ENCODE peak calls at places on chromosome 2, in eight cellular contexts. U is sigmoid colon; G is H9; B is NT2/D1; E is CD8-positive, alpha-beta T cell; O is ascending aorta; C is CD4-positive, alpha-beta memory T cell; T is left ventricle myocardium inferior. X is an unnamed sample.

GRCh38 chr2:217551229-217551909 is 451.4 kb downstream of the TNS1 start:
- DNase-seq in U (no peak), G (peak; percentile 51), B (peak; percentile 57), E (no peak), O (no peak), C (no peak), T (no peak), X (no peak)

GRCh38 chr2:68806511-68807109 is 64.6 kb downstream of the BMP10 start:
- DNase-seq in U (no peak), G (no peak), B (no peak), E (no peak), O (no peak), C (no peak), T (no peak), X (no peak)

GRCh38 chr2:47653909-47654789 is 128.8 kb upstream of the MSH6 start:
- DNase-seq in U (no peak), G (peak; percentile 71), B (no peak), E (no peak), O (no peak), C (no peak), T (no peak), X (no peak)

GRCh38 chr2:115413796-115414195 is 971.4 kb downstream of the DPP10 start:
- DNase-seq in U (no peak), G (no peak), B (no peak), E (no peak), O (no peak), C (no peak), T (no peak), X (no peak)

GRCh38 chr2:191501390-191502168 is 176.4 kb upstream of the NABP1 start:
- DNase-seq in U (no peak), G (no peak), B (no peak), E (no peak), O (no peak), C (no peak), T (no peak), X (no peak)

GRCh38 chr2:96423866-96424265 is 81.3 kb downstream of the NEURL3 start:
- DNase-seq in U (no peak), G (no peak), B (no peak), E (no peak), O (no peak), C (no peak), T (no peak), X (no peak)

GRCh38 chr2:232575404-232575746 is 24.9 kb downstream of the EIF4E2 start:
- DNase-seq in U (no peak), G (no peak), B (no peak), E (no peak), O (no peak), C (no peak), T (no peak), X (no peak)

GRCh38 chr2:133733856-133734255 is 165.6 kb upstream of the NCKAP5 start:
- DNase-seq in U (no peak), G (no peak), B (no peak), E (no peak), O (no peak), C (no peak), T (no peak), X (no peak)

GRCh38 chr2:67867735-67868134 is 195.1 kb downstream of the C1D start:
- DNase-seq in U (no peak), G (no peak), B (no peak), E (no peak), O (no peak), C (no peak), T (no peak), X (no peak)

GRCh38 chr2:189163889-189164288 is 15.7 kb downstream of the COL5A2 start:
- DNase-seq in U (no peak), G (no peak), B (no peak), E (no peak), O (no peak), C (no peak), T (no peak), X (no peak)

GRCh38 chr2:86185517-86186212 is 9.6 kb downstream of the IMMT start:
- DNase-seq in U (no peak), G (no peak), B (no peak), E (no peak), O (no peak), C (peak; percentile 68), T (no peak), X (no peak)
- H3K9me3 ChIP-seq in U (no peaks in the 10 kb centered on the region), G (no peaks in the 10 kb centered on the region), B (no peaks in the 10 kb centered on the region), E (no peaks in the 10 kb centered on the region), O (no peaks in the 10 kb centered on the region), C (no peaks in the 10 kb centered on the region), T (no peaks in the 10 kb centered on the region), X (no peaks in the 10 kb centered on the region)

GRCh38 chr2:220849433-220849832 is 722.7 kb downstream of the EPHA4 start:
- DNase-seq in U (no peak), G (no peak), B (no peak), E (no peak), O (no peak), C (no peak), T (no peak), X (no peak)
- H3K9me3 ChIP-seq in U (no peaks in the 10 kb centered on the region), G (no peaks in the 10 kb centered on the region), B (no peaks in the 10 kb centered on the region), E (no peaks in the 10 kb centered on the region), O (no peaks in the 10 kb centered on the region), C (no peaks in the 10 kb centered on the region), T (no peaks in the 10 kb centered on the region), X (no peaks in the 10 kb centered on the region)

GRCh38 chr2:229226372-229226771 is 44.7 kb downstream of the PID1 start:
- DNase-seq in U (peak; percentile 82), G (no peak), B (no peak), E (no peak), O (no peak), C (no peak), T (peak; percentile 47), X (no peak)
- H3K9me3 ChIP-seq in U (no peaks in the 10 kb centered on the region), G (no peaks in the 10 kb centered on the region), B (no peaks in the 10 kb centered on the region), E (no peaks in the 10 kb centered on the region), O (no peaks in the 10 kb centered on the region), C (no peaks in the 10 kb centered on the region), T (no peaks in the 10 kb centered on the region), X (no peaks in the 10 kb centered on the region)

GRCh38 chr2:4792126-4792525 is 900.1 kb upstream of the SOX11 start:
- DNase-seq in U (no peak), G (no peak), B (no peak), E (no peak), O (no peak), C (no peak), T (no peak), X (no peak)

GRCh38 chr2:4791488-4791887 is 900.7 kb upstream of the SOX11 start:
- DNase-seq in U (no peak), G (no peak), B (no peak), E (no peak), O (no peak), C (no peak), T (no peak), X (no peak)
- H3K9me3 ChIP-seq in U (no peaks in the 10 kb centered on the region), G (no peaks in the 10 kb centered on the region), B (peaks cover 10% of the 10 kb centered on the region), E (no peaks in the 10 kb centered on the region), O (no peaks in the 10 kb centered on the region), C (no peaks in the 10 kb centered on the region), T (peaks cover 43% of the 10 kb centered on the region), X (no peaks in the 10 kb centered on the region)

GRCh38 chr2:205001306-205001966 is 456.2 kb downstream of the PARD3B start:
- DNase-seq in U (no peak), G (no peak), B (no peak), E (no peak), O (no peak), C (peak; percentile 29), T (no peak), X (no peak)

GRCh38 chr2:205002390-205002789 is 457.1 kb downstream of the PARD3B start:
- DNase-seq in U (no peak), G (no peak), B (no peak), E (no peak), O (no peak), C (no peak), T (no peak), X (no peak)

DNA sequence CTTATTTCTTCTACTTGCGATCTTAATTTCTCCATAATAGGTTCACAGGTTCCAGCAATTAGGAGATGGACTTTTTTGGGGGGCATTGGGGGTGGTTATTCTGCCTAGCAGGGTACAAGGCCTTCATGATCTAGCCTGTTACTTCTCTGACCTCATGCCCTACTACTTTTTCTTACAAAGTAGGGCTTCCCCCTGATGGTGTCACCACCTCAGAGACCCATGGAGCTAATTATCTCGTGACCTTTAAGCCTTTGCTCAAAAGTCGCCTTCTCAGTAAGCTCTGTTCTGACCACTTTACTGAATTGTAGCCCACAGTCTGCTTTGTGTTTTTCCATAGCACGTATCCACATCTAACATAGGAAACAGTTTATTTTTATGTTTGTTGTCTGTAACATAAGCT is 458.0 kb downstream of the PARD3B start:
- DNase-seq in U (no peak), G (no peak), B (no peak), E (no peak), O (no peak), C (no peak), T (no peak), X (no peak)
- H3K9me3 ChIP-seq in U (no peaks in the 10 kb centered on the region), G (no peaks in the 10 kb centered on the region), B (peaks cover 5% of the 10 kb centered on the region), E (no peaks in the 10 kb centered on the region), O (no peaks in the 10 kb centered on the region), C (no peaks in the 10 kb centered on the region), T (peaks cover 21% of the 10 kb centered on the region), X (no peaks in the 10 kb centered on the region)

DNA sequence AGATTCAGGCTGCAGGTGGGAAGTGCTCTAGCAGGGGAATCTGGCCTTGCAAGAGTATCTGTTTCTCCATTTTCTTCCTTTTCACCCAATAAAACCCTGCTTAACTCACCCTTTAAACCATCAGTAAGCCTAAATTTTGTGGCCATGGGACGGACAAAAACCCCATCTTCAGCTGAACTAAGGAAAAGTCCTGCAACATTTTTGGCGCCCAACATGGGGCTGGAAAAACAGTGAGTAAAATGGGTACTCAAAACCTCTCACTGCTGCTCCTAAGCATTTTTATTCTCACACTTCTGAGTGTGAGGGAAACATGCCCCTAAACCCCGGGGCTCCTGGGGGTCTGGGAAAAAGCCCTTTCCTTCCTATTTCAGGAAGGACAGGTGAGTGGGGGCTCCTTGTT is 414.3 kb downstream of the ZNF804A start:
- DNase-seq in U (no peak), G (no peak), B (peak; percentile 3), E (no peak), O (no peak), C (no peak), T (no peak), X (no peak)
- H3K9me3 ChIP-seq in U (peaks cover 6% of the 10 kb centered on the region), G (no peaks in the 10 kb centered on the region), B (peaks cover 35% of the 10 kb centered on the region), E (no peaks in the 10 kb centered on the region), O (peaks cover 5% of the 10 kb centered on the region), C (no peaks in the 10 kb centered on the region), T (peaks cover 81% of the 10 kb centered on the region), X (no peaks in the 10 kb centered on the region)